ENCODE peak calls at places on chromosomes 13 and 19, in seven cellular contexts. P is cardiac fibroblast, H is endodermal cell, Q is tibial nerve, L is astrocyte of the spinal cord, Y is colonic mucosa, X is thoracic aorta. A is an unnamed sample.

GRCh38 chr13:43132228-43132627 is 108.8 kb downstream of the DNAJC15 start:
- DNase-seq in X (no peak), P (peak), Q (no peak), Y (peak), H (peak), L (peak), A (peak)

GRCh38 chr13:113018676-113019465 is 49.9 kb downstream of the MCF2L start:
- DNase-seq in L (no peak), Y (no peak), Q (no peak), X (no peak), H (no peak), P (no peak), A (no peak)

GRCh38 chr13:40993987-40994386 is 25.1 kb downstream of the ELF1 start:
- DNase-seq in L (no peak), P (no peak), H (peak), Q (no peak), Y (peak), X (no peak), A (no peak)

GRCh38 chr13:111474136-111475002 is 153.9 kb downstream of the TEX29 start:
- DNase-seq in L (peak), Y (no peak), Q (no peak), H (peak), P (peak), X (no peak), A (peak)

GRCh38 chr19:51450730-51451307 is 7.4 kb downstream of the SIGLEC8 start:
- DNase-seq in L (no peak), Q (no peak), H (no peak), Y (no peak), X (no peak), P (no peak), A (no peak)

GRCh38 chr19:33143897-33144405 is 12.0 kb downstream of the WDR88 start:
- DNase-seq in Q (peak), Y (peak), L (peak), X (no peak), P (peak), H (peak), A (peak)

GRCh38 chr13:109784590-109785140 is 1.7 kb downstream of the IRS2 start:
- DNase-seq in Q (peak), P (peak), Y (peak), X (no peak), H (peak), L (peak), A (peak)

GRCh38 chr13:110363009-110363408 is 55.9 kb downstream of the COL4A2 start:
- DNase-seq in Y (no peak), Q (no peak), X (no peak), L (no peak), H (peak), P (no peak), A (no peak)

GRCh38 chr19:42060117-42060516 is 9.9 kb downstream of the GRIK5 start:
- DNase-seq in Q (no peak), P (no peak), L (no peak), X (no peak), Y (no peak), H (no peak), A (no peak)

GRCh38 chr19:6481541-6482342 is at the start of gene DENND1C:
- DNase-seq in P (peak), X (no peak), Q (no peak), Y (no peak), H (peak), L (no peak), A (no peak)

GRCh38 chr13:40665061-40665753 is 1.2 kb downstream of the FOXO1 start:
- DNase-seq in L (peak), Q (no peak), X (no peak), P (peak), Y (peak), H (peak), A (peak)

GRCh38 chr13:83182845-83183244 is 699.4 kb downstream of the SLITRK1 start:
- DNase-seq in X (no peak), H (peak), Y (no peak), L (no peak), Q (no peak), P (no peak), A (no peak)

GRCh38 chr13:30739646-30740642 is 4.6 kb downstream of the ALOX5AP start:
- DNase-seq in L (peak), P (peak), X (no peak), Y (no peak), H (peak), Q (no peak), A (no peak)

GRCh38 chr19:6076291-6076665 is 34.0 kb downstream of the RFX2 start:
- DNase-seq in Y (no peak), L (no peak), Q (no peak), H (no peak), P (no peak), X (no peak), A (no peak)

GRCh38 chr19:36032251-36033104 is at the start of gene CLIP3:
- DNase-seq in X (no peak), Y (peak), L (peak), Q (no peak), H (peak), P (peak), A (peak)

GRCh38 chr19:13717194-13717643 is 47.1 kb upstream of the MRI1 start:
- DNase-seq in L (no peak), H (no peak), P (no peak), X (no peak), Q (no peak), Y (no peak), A (peak)

GRCh38 chr13:34750078-34750703 is 191.9 kb upstream of the NBEA start:
- DNase-seq in X (no peak), Q (no peak), P (no peak), L (no peak), H (peak), Y (no peak), A (no peak)

GRCh38 chr13:109389892-109390345 is 396.5 kb downstream of the IRS2 start:
- DNase-seq in H (no peak), Q (no peak), Y (no peak), X (no peak), P (peak), L (no peak), A (peak)

GRCh38 chr13:37118002-37118401 is 12.5 kb upstream of the CSNK1A1L start:
- DNase-seq in X (no peak), Y (no peak), L (no peak), Q (no peak), P (no peak), H (no peak), A (no peak)

GRCh38 chr19:18765224-18765623 is 25.9 kb downstream of the COMP start:
- DNase-seq in X (no peak), H (no peak), Y (peak), P (no peak), Q (no peak), L (no peak), A (no peak)

GRCh38 chr19:13002389-13002898 is 7.2 kb downstream of the NFIX start:
- DNase-seq in Y (no peak), H (no peak), P (no peak), L (no peak), X (no peak), Q (no peak), A (no peak)

GRCh38 chr19:5547881-5548280 is 19.9 kb downstream of the TINCR start:
- DNase-seq in P (peak), L (peak), Q (no peak), X (no peak), Y (no peak), H (peak), A (peak)

GRCh38 chr19:18446811-18447359 is 9.0 kb upstream of the ISYNA1 start:
- DNase-seq in Q (no peak), P (no peak), X (no peak), Y (no peak), H (no peak), L (no peak), A (no peak)

GRCh38 chr19:16527971-16528521 is 14.2 kb downstream of the CHERP start:
- DNase-seq in Y (no peak), L (no peak), P (peak), Q (no peak), H (peak), X (no peak), A (peak)

GRCh38 chr13:24045456-24045996 is 115.0 kb upstream of the SPATA13 start:
- DNase-seq in H (no peak), L (no peak), X (no peak), Q (no peak), P (no peak), Y (no peak), A (no peak)

GRCh38 chr13:95588134-95588533 is 35.6 kb downstream of the CLDN10 start:
- DNase-seq in P (peak), X (no peak), Q (no peak), L (no peak), Y (no peak), H (no peak), A (no peak)

GRCh38 chr13:110249326-110249725 is 57.6 kb downstream of the COL4A1 start:
- DNase-seq in Y (no peak), H (no peak), Q (no peak), L (no peak), P (peak), X (no peak), A (no peak)

GRCh38 chr19:708154-709141 is at the start of gene PALM:
- DNase-seq in H (peak), Y (no peak), P (no peak), X (no peak), Q (no peak), L (no peak), A (no peak)

GRCh38 chr13:26759156-26759906 is 1.3 kb downstream of the GPR12 start:
- DNase-seq in Q (no peak), L (peak), X (no peak), P (no peak), Y (no peak), H (no peak), A (peak)
- H3K4me3 ChIP-seq in Q (peak), L (no peak), X (peak), P (no peak), Y (no peak), H (peak), A (no peak)

GRCh38 chr13:93951153-93951552 is 528.3 kb downstream of the DCT start:
- DNase-seq in Y (no peak), Q (no peak), L (peak), P (peak), X (no peak), H (no peak), A (no peak)
- TF ChIP-seq CTCF in Y (no peak), Q (peak), L (peak), P (peak), X (no peak), H (no peak), A (peak)

GRCh38 chr19:1849132-1849474 is 820 bp upstream of the REXO1 start:
- DNase-seq in X (no peak), Q (no peak), P (no peak), L (no peak), H (no peak), Y (no peak), A (no peak)
- H3K4me3 ChIP-seq in X (no peak), Q (peak), P (no peak), L (peak), H (no peak), Y (no peak), A (no peak)

DNA sequence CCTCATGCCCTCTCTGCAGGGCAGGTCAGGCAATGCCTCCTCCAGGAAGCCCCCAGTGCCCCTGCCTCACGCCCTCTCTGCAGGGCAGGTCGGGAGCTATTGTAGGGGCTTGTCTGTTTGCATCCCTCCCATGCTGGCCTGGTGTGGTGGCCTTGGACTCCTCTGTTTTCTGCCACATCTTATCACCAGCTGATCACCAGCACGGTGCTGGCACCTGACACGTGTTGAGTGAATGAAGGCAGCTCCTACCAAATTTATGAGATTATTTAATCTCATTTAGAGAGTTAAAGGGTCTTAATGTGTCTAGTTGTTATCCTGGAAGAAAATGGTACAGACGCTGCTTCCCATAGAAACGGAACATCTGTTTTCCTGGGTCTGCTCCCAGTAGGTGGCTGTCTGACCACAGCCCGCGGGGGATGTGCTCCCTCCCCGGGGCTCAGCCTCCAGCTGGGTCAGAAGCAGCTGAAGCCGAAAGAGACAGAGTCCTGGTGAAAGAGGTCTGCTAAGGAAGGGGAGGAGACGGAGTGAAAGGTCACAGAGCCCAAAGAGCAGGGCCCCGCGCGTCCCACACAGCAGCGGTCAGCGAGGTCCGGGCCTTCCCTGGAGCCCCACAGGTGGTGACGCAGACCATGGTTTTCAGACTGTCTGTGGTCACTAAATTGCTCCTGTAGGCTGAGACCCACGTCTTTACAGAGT is 51.7 kb upstream of the C13orf46 start:
- DNase-seq in H (no peak), P (peak), Q (no peak), L (peak), X (no peak), Y (no peak), A (peak)
- TF ChIP-seq CTCF in H (no peak), P (no peak), Q (no peak), L (no peak), X (no peak), Y (no peak), A (no peak)

GRCh38 chr19:40598121-40598917 is 2.9 kb upstream of the LTBP4 start:
- DNase-seq in P (peak), H (peak), L (peak), Y (peak), Q (peak), X (peak), A (peak)

GRCh38 chr19:40598918-40599307 is 2.3 kb upstream of the LTBP4 start:
- DNase-seq in H (peak), P (no peak), L (no peak), X (no peak), Y (no peak), Q (no peak), A (no peak)

GRCh38 chr19:40599331-40600085 is 1.7 kb upstream of the LTBP4 start:
- DNase-seq in Y (no peak), P (no peak), L (no peak), H (peak), Q (no peak), X (no peak), A (no peak)

GRCh38 chr19:40596608-40597328 is 4.4 kb upstream of the LTBP4 start:
- DNase-seq in H (peak), L (peak), Q (no peak), X (no peak), P (peak), Y (peak), A (peak)

DNA sequence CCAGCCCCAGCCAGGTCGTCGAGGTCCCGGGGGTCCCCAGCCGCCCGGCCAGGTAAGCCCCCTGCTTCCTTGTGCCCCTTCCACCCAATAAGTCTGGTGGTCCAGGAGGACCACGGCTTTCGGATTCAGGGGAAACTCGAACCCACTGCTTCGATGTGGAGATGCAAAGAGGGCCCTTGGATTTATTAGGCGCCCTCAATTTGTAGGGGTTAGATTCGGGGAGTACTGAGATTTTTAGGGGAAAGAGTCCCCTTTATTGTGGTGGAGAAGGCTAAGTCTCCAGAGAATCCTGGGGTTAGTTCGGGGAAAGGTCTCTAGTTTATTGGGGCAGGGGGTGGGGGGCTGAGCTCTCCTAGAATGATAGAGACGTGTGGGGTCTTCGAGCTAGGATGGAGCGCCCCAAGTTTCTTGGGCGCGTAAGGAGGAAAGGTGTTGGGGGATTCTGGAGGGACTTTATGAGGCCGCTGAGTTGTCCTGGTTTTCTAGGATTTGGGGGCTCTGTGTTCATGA is 3.8 kb upstream of the LTBP4 start:
- DNase-seq in P (no peak), Y (no peak), X (no peak), Q (no peak), L (no peak), H (no peak), A (no peak)
- H3K4me3 ChIP-seq in P (no peak), Y (peak), X (peak), Q (peak), L (peak), H (no peak), A (peak)

GRCh38 chr13:53197424-53197823 is 168.8 kb downstream of the OLFM4 start:
- DNase-seq in X (no peak), H (no peak), L (no peak), P (no peak), Q (no peak), Y (no peak), A (no peak)

GRCh38 chr13:53198699-53199098 is 170.1 kb downstream of the OLFM4 start:
- DNase-seq in Y (no peak), H (no peak), Q (no peak), X (no peak), L (no peak), P (no peak), A (no peak)

GRCh38 chr13:53200075-53200474 is 171.5 kb downstream of the OLFM4 start:
- DNase-seq in H (no peak), Y (no peak), P (no peak), X (no peak), L (no peak), Q (no peak), A (no peak)

GRCh38 chr13:53200498-53201453 is 172.2 kb downstream of the OLFM4 start:
- DNase-seq in X (no peak), Q (no peak), Y (peak), H (peak), P (peak), L (no peak), A (peak)

GRCh38 chr13:53198017-53198416 is 169.4 kb downstream of the OLFM4 start:
- DNase-seq in H (no peak), Y (no peak), X (no peak), P (no peak), Q (no peak), L (no peak), A (no peak)
- TF ChIP-seq CTCF in H (peak), Y (no peak), X (no peak), P (no peak), Q (peak), L (no peak), A (no peak)

GRCh38 chr19:49118565-49119410 is at the start of gene C19orf73:
- DNase-seq in L (peak), H (peak), P (peak), Y (peak), X (peak), Q (peak), A (peak)

GRCh38 chr19:49120325-49120683 is 960 bp downstream of the PPFIA3 start:
- DNase-seq in Q (no peak), X (no peak), L (no peak), Y (no peak), H (no peak), P (no peak), A (no peak)

GRCh38 chr19:49117677-49118564 is 1.0 kb downstream of the C19orf73 start:
- DNase-seq in Y (peak), H (no peak), L (no peak), P (no peak), X (no peak), Q (no peak), A (no peak)

GRCh38 chr19:49120868-49121267 is 1.5 kb downstream of the PPFIA3 start:
- DNase-seq in P (no peak), X (no peak), Y (no peak), Q (no peak), H (no peak), L (no peak), A (no peak)

DNA sequence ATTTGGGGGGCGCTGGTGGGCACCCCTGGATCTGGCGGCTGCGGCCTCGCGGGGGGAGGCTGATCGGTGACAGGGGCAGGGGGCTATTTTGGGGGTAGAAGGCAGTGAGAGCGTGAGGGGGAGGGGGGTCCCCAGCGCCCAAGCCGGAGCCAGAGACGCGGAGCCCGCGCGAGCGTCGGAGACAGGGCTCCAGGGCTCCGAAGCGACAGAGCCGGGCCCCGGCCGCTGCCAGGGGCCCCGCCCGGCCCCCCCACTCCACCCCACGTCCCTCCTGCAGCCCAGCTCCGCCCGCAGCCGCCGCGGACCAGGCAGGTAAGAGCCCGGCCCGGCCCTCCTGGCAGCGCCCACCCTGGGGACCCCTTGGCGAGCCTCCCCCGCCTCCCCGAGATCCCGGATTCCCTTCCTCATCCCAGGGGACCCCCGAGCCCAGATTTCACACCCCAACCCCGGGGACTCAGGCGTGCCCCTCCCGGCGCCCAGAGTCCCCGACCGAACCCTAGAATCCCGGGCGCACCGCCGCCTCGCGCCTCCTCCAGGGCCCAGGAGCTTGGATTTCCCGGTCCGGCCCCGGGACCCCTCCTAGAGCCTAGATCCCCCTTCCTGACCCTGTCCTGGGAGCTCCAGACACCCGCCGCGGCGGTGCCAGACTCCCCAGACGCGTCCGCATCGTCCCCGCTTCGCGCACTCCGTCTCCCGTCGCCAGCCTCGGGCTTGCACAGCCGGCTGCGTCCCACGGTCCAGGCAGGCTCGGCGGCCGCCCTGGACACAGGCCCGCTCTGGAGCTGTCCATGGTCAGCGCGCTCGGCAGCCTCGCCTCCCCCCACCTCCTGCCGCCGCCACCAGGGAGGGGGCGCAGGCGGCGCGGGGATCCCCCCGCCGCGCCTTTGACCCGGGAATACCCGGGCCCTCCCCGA is at the start of gene PPFIA3:
- DNase-seq in Y (peak), P (peak), L (peak), X (no peak), H (peak), Q (peak), A (peak)
- H3K4me3 ChIP-seq in Y (peak), P (peak), L (peak), X (peak), H (peak), Q (peak), A (peak)

A was measured in foreskin fibroblast.